ENCODE peak calls at places on chromosomes 3 and 15, in four cellular contexts. L is left lung, V is SK-N-SH, Y is fibroblast of mammary gland. B is an unnamed sample.

GRCh38 chr3:52507359-52507758 is 12.2 kb downstream of the STAB1 start:
- DNase-seq in Y (peak), V (no peak), L (no peak), B (no peak)

GRCh38 chr3:78839710-78840109 is 928.1 kb downstream of the ROBO1 start:
- DNase-seq in V (no peak), Y (no peak), L (no peak), B (no peak)

GRCh38 chr3:65170357-65171090 is 482.7 kb upstream of the ADAMTS9 start:
- DNase-seq in L (peak), Y (peak), V (peak), B (no peak)

GRCh38 chr3:59839283-59839682 is 789.5 kb upstream of the CFAP20DC start:
- DNase-seq in Y (peak), L (no peak), V (no peak), B (no peak)

GRCh38 chr15:99315636-99316035 is 64.4 kb downstream of the LRRC28 start:
- DNase-seq in L (no peak), V (no peak), Y (no peak), B (no peak)

GRCh38 chr3:123893012-123893411 is 8.9 kb upstream of the MYLK start:
- DNase-seq in V (no peak), L (no peak), Y (no peak), B (no peak)

GRCh38 chr3:122497425-122497824 is 17.3 kb downstream of the KPNA1 start:
- DNase-seq in Y (peak), L (no peak), V (no peak), B (peak)

GRCh38 chr3:170524072-170524471 is 61.8 kb downstream of the SLC7A14 start:
- DNase-seq in Y (peak), L (no peak), V (no peak), B (no peak)

GRCh38 chr3:123068227-123069020 is 1.6 kb downstream of the PDIA5 start:
- DNase-seq in V (no peak), Y (peak), L (no peak), B (no peak)

GRCh38 chr3:4816718-4817117 is 162.5 kb upstream of the BHLHE40 start:
- DNase-seq in Y (no peak), L (no peak), V (no peak), B (no peak)

GRCh38 chr3:61627768-61628185 is 66.4 kb downstream of the PTPRG start:
- DNase-seq in L (no peak), V (no peak), Y (peak), B (no peak)

GRCh38 chr3:4421121-4421520 is 45.9 kb downstream of the SUMF1 start:
- DNase-seq in Y (peak), L (no peak), V (no peak), B (no peak)

GRCh38 chr3:127161973-127162579 is 30.9 kb upstream of the PRR23E start:
- DNase-seq in Y (no peak), L (no peak), V (no peak), B (no peak)

GRCh38 chr3:66622756-66623452 is 122.1 kb upstream of the LRIG1 start:
- DNase-seq in V (no peak), L (no peak), Y (no peak), B (no peak)

GRCh38 chr3:9476935-9477334 is 76.7 kb downstream of the LHFPL4 start:
- DNase-seq in Y (no peak), L (no peak), V (no peak), B (no peak)

GRCh38 chr15:60120100-60120499 is 116.0 kb downstream of the FOXB1 start:
- DNase-seq in L (no peak), Y (no peak), V (no peak), B (no peak)

GRCh38 chr15:34361278-34361677 is 5.7 kb downstream of the LPCAT4 start:
- DNase-seq in V (no peak), Y (no peak), L (no peak), B (no peak)

GRCh38 chr3:52176951-52177700 is 20.8 kb upstream of the ALAS1 start:
- DNase-seq in Y (no peak), L (no peak), V (peak), B (no peak)

GRCh38 chr3:61358364-61358763 is 107.1 kb upstream of the FHIT start:
- DNase-seq in Y (peak), V (peak), L (peak), B (no peak)

DNA sequence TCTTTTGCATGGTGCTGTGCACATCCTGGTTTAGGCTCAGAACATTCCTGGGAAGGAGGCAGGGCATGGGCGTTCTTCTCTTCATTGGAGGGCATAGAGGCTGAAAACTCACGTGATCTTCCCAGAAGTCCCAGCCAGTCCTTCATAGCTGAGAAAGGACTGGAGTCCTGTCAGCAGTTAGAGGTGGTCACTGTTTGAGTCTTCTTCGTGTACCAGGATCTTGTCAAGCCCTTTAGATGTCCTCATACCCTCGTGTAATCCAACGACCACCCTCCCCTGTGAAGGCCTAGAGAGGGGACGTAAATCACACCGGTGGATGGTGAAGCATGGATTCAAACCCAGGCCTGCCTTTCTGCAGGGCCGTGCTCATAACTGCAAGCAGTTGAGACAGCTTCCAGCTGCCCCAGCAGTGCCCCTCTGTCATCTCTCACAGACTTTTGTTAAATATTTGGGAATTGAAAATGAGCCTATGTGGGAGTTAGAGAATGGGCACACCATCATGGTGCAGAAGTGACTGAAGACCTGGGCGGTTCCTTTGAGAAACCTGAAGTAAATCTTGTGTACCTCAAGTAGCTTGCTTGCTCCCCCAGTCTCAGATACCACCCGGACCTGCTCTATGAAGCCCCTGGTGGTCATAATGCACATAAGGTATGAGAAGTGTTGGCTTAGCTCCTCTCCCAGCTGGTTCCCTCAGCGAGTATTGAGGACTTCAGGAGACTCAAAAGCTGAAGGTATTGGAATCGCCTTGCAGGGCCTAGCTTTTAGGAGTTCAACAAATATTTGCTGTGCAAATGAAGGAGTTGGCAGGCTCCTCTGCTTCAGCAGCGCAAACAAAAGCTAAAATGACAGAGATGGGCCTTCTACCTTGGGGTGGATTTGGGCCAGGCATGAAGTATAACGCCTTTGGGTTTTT is 1.4 kb downstream of the CMTM8 start:
- DNase-seq in Y (peak), L (no peak), V (peak), B (no peak)
- TF ChIP-seq CTCF in Y (peak), L (peak), V (peak), B (peak)

GRCh38 chr15:91099616-91100560 is at the start of gene SV2B:
- DNase-seq in Y (peak), L (no peak), V (peak), B (peak)
- TF ChIP-seq CTCF in Y (peak), L (no peak), V (peak), B (no peak)

DNA sequence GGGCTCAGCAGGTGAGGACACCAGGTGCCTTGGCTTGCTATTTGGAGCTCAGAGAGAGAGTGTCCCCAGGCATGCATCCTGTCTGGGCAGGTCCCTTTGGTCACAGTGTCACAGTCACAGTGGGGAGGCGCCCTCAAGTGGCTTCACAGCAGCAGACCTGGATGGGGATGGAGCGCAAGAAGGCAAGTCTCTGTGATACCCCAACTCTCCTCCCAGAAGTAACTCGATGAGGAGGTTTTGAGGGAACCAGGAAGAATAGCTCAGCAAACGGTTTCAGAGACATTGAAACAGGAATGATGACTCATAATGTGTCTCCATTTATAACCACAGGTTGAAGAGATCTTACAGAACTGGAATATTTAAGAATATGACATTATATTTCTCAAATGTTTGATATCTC is 66.5 kb upstream of the SH3GL3 start:
- DNase-seq in L (peak), Y (peak), V (peak), B (no peak)
- TF ChIP-seq CTCF in L (no peak), Y (no peak), V (peak), B (no peak)

GRCh38 chr3:197829397-197830045 is 38.5 kb downstream of the LRCH3 start:
- DNase-seq in L (no peak), Y (no peak), V (no peak), B (no peak)
- TF ChIP-seq CTCF in L (no peak), Y (no peak), V (no peak), B (no peak)

GRCh38 chr15:42427429-42428223 is 63.3 kb downstream of the ZNF106 start:
- DNase-seq in L (no peak), V (no peak), Y (peak), B (no peak)
- TF ChIP-seq CTCF in L (no peak), V (no peak), Y (no peak), B (no peak)

GRCh38 chr3:128313181-128313725 is 153.4 kb downstream of the DNAJB8 start:
- DNase-seq in L (no peak), Y (no peak), V (no peak), B (no peak)

GRCh38 chr3:128310286-128311058 is 156.2 kb downstream of the DNAJB8 start:
- DNase-seq in L (no peak), Y (no peak), V (no peak), B (no peak)

GRCh38 chr3:128311441-128311844 is 155.2 kb downstream of the DNAJB8 start:
- DNase-seq in V (no peak), L (peak), Y (no peak), B (no peak)

GRCh38 chr3:128313936-128314335 is 152.8 kb downstream of the DNAJB8 start:
- DNase-seq in Y (no peak), L (no peak), V (no peak), B (no peak)

DNA sequence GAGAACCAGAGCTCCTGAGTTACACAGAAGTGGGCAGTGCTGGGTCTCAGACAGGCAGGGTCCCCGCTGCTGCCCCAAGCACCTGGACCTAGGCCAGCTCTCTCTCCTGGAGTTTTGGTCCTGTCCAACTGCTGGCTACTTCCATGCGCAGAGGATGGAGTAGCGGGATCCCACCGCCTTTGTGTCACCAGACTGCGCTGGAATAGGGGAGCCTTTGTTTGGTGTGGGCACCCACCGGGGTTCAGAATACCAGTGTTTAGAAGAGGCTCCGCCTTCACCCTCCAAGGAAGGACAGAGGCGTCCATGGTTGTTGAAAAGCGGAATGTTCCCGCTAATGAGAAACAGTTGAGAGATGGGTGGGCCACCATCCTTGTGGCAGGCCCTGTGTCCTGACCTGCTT is 154.4 kb downstream of the DNAJB8 start:
- DNase-seq in L (no peak), V (no peak), Y (no peak), B (no peak)
- TF ChIP-seq CTCF in L (no peak), V (no peak), Y (no peak), B (no peak)

DNA sequence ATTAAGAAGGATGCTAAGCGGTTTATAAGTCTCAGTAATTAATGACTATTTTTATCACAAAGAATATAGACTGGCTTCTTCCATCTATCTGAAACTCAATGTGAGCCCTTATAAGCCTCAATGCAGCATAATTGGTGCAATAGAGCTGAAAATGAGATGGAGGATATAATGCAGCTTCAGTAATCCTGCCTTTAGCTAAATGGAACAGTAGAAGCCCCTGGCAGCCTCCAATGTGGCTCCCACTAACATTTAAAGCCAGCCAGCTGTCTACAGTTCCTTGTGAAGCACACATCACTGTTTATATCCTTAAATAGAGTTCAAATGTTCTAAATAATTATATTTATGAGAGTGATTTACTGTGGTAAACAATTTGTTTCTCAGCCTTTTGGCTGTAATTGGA is 366.8 kb downstream of the GBE1 start:
- DNase-seq in V (no peak), Y (no peak), L (no peak), B (no peak)
- TF ChIP-seq CTCF in V (no peak), Y (no peak), L (no peak), B (no peak)

DNA sequence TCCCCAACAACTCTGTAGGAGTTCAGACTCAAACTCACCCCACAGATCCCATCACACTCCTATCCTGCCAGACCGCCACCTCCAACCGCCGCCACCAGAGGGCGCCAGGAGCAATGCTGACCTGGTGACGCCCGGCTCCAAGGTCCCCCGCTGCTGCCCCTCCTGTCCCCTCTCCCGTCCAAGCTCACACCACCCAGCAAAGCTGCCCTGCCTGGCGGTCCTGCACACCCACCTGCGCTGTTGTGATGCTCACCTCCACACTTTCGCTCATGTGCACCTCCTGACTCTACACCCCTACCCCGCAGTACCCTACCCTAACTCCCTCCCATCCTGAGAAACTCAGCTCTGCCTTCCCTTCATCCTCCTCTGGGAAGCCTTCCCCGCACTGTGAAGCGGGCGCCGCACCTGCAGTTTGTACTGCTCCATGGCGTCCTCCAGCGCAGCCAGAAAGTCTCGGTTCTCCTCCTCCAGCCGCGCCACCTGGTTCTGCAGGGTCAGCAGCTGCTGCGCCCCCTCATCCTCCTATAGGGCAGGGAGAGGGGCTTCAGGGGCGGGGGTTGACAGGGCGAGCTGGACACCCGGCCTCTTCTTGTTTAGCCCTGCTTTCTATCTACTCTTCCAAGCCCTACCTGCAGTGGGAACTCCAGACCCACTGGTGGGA is 7.9 kb downstream of the KIF7 start:
- DNase-seq in L (peak), V (peak), Y (peak), B (peak)
- TF ChIP-seq CTCF in L (peak), V (peak), Y (peak), B (peak)

B was measured in natural killer cell.